ENCODE peak calls at places on chromosomes 5 and 9, in seven cellular contexts. K is foreskin fibroblast, U is HFF-Myc, G is astrocyte of the spinal cord, F is tibial artery, R is bronchial epithelial cell, V is fibroblast of mammary gland. D is an unnamed sample.

GRCh38 chr5:39138892-39139291 is 64.7 kb upstream of the RICTOR start:
- DNase-seq in K (peak; percentile 78), G (peak; percentile 67), R (peak; percentile 99), U (no peak), F (no peak), V (peak; percentile 91), D (no peak)

GRCh38 chr9:5582835-5583195 is 46.1 kb upstream of the RIC1 start:
- DNase-seq in G (peak; percentile 62), U (no peak), K (peak; percentile 81), V (peak; percentile 81), R (peak; percentile 57), F (peak; percentile 65), D (peak; percentile 84)

GRCh38 chr5:120150770-120151169 is 313.3 kb upstream of the PRR16 start:
- DNase-seq in K (no peak), F (no peak), V (no peak), U (no peak), R (no peak), G (no peak), D (no peak)

GRCh38 chr9:115208503-115208902 is 90.5 kb upstream of the TNC start:
- DNase-seq in V (peak; percentile 67), F (no peak), U (peak; percentile 72), R (no peak), G (peak; percentile 81), K (peak; percentile 81), D (no peak)

GRCh38 chr9:117218951-117219350 is 195.9 kb downstream of the ASTN2 start:
- DNase-seq in F (no peak), U (no peak), V (no peak), G (no peak), R (peak; percentile 2), K (no peak), D (no peak)

GRCh38 chr5:57171818-57172465 is 1.9 kb upstream of the GPBP1 start:
- DNase-seq in U (no peak), F (no peak), K (no peak), R (peak; percentile 83), V (no peak), G (no peak), D (no peak)

GRCh38 chr5:145589063-145589462 is 246.1 kb downstream of the PRELID2 start:
- DNase-seq in V (no peak), R (no peak), U (no peak), F (no peak), G (no peak), K (no peak), D (no peak)

GRCh38 chr5:18068851-18069250 is 434.6 kb downstream of the TAF11L14 start:
- DNase-seq in G (no peak), F (no peak), R (no peak), V (no peak), U (no peak), K (no peak), D (no peak)

GRCh38 chr5:127040779-127041520 is 10.6 kb upstream of the MARCHF3 start:
- DNase-seq in G (peak; percentile 63), F (peak; percentile 40), K (peak; percentile 37), U (no peak), R (peak; percentile 96), V (peak; percentile 66), D (no peak)

GRCh38 chr9:33431420-33431819 is 16.0 kb downstream of the AQP3 start:
- DNase-seq in R (no peak), V (no peak), G (no peak), F (no peak), K (no peak), U (no peak), D (no peak)

GRCh38 chr9:82894961-82895902 is 167.7 kb downstream of the RASEF start:
- DNase-seq in V (no peak), K (no peak), G (no peak), R (no peak), F (no peak), U (no peak), D (no peak)

GRCh38 chr9:122095010-122095767 is 2.1 kb upstream of the TTLL11 start:
- DNase-seq in U (peak; percentile 54), V (peak; percentile 68), K (peak; percentile 79), F (peak; percentile 35), R (peak; percentile 55), G (peak; percentile 79), D (no peak)

GRCh38 chr5:170791325-170791954 is 7.9 kb downstream of the GABRP start:
- DNase-seq in K (peak; percentile 42), U (no peak), V (peak; percentile 58), R (peak; percentile 62), F (peak; percentile 58), G (peak; percentile 55), D (peak; percentile 15)

GRCh38 chr9:116477584-116478141 is 209.4 kb upstream of the TRIM32 start:
- DNase-seq in G (no peak), U (no peak), R (no peak), K (no peak), V (no peak), F (no peak), D (no peak)

GRCh38 chr9:128715436-128715750 is 8.5 kb downstream of the ZDHHC12 start:
- DNase-seq in G (no peak), U (no peak), F (no peak), R (no peak), V (no peak), K (no peak), D (no peak)

GRCh38 chr5:129361441-129362025 is 98.6 kb upstream of the ADAMTS19 start:
- DNase-seq in V (peak; percentile 47), R (peak; percentile 40), F (no peak), G (peak; percentile 32), U (peak; percentile 1), K (peak; percentile 54), D (peak; percentile 2)

GRCh38 chr5:10563132-10563939 is 534 bp upstream of the ANKRD33B start:
- DNase-seq in F (peak; percentile 57), R (no peak), K (peak; percentile 67), V (no peak), G (no peak), U (no peak), D (no peak)

GRCh38 chr5:10563940-10564837 is at the start of gene ANKRD33B:
- DNase-seq in U (no peak), R (no peak), G (peak; percentile 66), F (peak; percentile 49), V (peak; percentile 52), K (peak; percentile 82), D (no peak)

GRCh38 chr5:10564838-10565784 is 1.2 kb downstream of the ANKRD33B start:
- DNase-seq in F (no peak), R (no peak), V (no peak), K (peak; percentile 39), G (no peak), U (no peak), D (no peak)

GRCh38 chr5:10559883-10560282 is 4.0 kb upstream of the ANKRD33B start:
- DNase-seq in V (no peak), F (no peak), G (no peak), R (no peak), K (no peak), U (no peak), D (no peak)

GRCh38 chr5:10562202-10563131 is 1.4 kb upstream of the ANKRD33B start:
- DNase-seq in K (no peak), G (no peak), F (no peak), R (no peak), U (no peak), V (no peak), D (no peak)
- H3K4me3 ChIP-seq in K (peak overlapping the region; percentile 94), G (no peak overlapping the region), F (no peak overlapping the region), R (no peak overlapping the region), U (no peak overlapping the region), V (no peak overlapping the region), D (peak overlapping the region; percentile 83)

GRCh38 chr9:113690055-113690740 is 185.9 kb upstream of the ZNF618 start:
- DNase-seq in F (no peak), R (peak; percentile 37), V (no peak), U (no peak), K (no peak), G (peak; percentile 32), D (no peak)
- TF ChIP-seq CTCF in F (no peak), R (no peak), V (no peak), U (no peak), K (no peak), G (no peak), D (no peak)

GRCh38 chr9:19812194-19812593 is 23.4 kb upstream of the SLC24A2 start:
- DNase-seq in R (no peak), K (no peak), U (no peak), G (no peak), F (no peak), V (no peak), D (no peak)

GRCh38 chr9:19804431-19804830 is 15.6 kb upstream of the SLC24A2 start:
- DNase-seq in U (no peak), K (no peak), G (no peak), F (no peak), R (no peak), V (no peak), D (no peak)

GRCh38 chr9:19807182-19807892 is 18.5 kb upstream of the SLC24A2 start:
- DNase-seq in F (no peak), K (no peak), U (no peak), R (no peak), G (no peak), V (no peak), D (no peak)

DNA sequence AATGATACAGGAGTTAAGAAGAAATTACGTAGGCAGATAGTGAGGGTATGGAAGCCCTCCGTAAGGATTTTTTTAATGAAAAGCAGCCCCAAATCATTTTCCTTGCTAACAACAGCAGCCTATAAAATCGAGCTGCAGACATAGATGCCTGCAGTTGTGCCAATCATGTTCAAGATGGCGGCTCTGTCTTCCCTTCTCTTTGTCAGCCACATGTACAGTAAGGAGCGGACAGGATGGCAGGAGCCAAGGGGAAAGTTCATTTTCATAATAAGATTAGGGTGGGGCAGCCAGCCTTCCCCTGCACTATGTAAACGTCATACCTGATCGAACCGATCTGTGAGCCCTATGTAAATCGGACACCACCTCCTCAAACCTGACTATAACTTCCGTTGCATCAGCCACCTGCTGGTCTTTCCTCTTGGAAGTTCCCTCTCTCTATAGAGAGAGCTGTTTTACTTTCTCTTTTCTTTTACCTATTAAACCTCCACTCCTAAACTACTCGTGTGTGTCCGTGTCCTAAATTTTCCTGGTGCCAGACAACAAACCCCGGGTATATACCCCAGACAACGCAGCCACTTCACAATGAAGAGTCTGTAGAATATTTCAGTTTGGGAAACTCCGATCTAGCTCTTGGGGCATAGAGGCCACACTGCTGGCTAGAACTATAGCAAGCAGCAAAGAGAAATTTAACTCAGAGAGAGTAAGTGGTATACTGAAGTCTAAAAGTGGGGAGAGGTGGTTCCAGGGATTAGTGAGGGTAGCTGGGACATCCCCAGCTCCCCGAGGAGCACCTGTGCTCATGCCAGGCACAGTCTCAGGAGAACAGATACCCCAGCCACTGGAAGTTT is 20.8 kb upstream of the SLC24A2 start:
- DNase-seq in K (no peak), R (no peak), G (no peak), U (no peak), V (no peak), F (no peak), D (no peak)
- H3K4me3 ChIP-seq in K (no peak overlapping the region), R (no peak overlapping the region), G (no peak overlapping the region), U (no peak overlapping the region), V (no peak overlapping the region), F (no peak overlapping the region), D (no peak overlapping the region)

DNA sequence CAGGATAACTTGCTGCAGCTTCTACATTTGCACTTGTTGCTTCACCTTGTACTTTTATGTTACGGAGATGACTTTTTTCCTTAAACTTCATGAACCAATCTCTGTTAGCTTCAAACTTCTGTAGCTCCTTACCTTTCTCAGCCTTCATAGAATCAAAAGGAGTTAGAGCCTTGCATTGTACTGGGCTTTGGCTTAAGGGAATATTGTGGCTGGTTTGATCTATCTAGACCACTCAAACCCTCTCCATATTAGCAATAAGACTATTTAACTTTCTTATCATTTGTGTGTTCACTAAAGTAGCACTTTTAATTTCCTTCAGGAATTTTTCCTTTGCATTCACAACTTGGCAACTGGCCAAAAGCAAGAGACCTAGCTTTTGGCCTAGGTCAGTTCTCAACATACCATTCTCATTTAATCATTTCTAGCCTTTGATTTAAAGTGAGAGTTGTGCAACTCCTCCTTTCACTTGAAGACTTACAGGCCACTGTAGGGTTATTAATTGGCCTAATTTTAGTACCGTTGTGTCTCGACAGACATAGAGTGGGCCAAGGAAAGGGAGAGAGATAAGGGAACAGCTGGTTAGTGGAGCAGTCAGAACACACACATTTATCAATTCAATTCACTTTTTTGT is 63.7 kb downstream of the SHOC1 start:
- DNase-seq in U (no peak), K (peak; percentile 71), G (peak; percentile 58), R (peak; percentile 90), V (peak; percentile 76), F (no peak), D (peak; percentile 32)
- TF ChIP-seq CTCF in U (no peak), K (no peak), G (no peak), R (no peak), V (no peak), F (no peak), D (no peak)

D was measured in epithelial cell of proximal tubule.